ENCODE peak calls at places on chromosomes 13 and 19, in four cellular contexts. Z is lower lobe of right lung; A is Jurkat, Clone E6-1; O is fibroblast of pulmonary artery. I is an unnamed sample.

GRCh38 chr19:41402010-41402409 is 4.4 kb downstream of the BCKDHA start:
- DNase-seq in A (no peak), O (no peak), Z (no peak), I (no peak)

GRCh38 chr13:94558721-94559120 is 37.2 kb downstream of the TGDS start:
- DNase-seq in Z (no peak), O (no peak), A (peak), I (no peak)

GRCh38 chr19:40802300-40803169 is 3.5 kb downstream of the EGLN2 start:
- DNase-seq in O (peak), Z (no peak), A (no peak), I (peak)

GRCh38 chr13:31919241-31919640 is 112.3 kb upstream of the FRY start:
- DNase-seq in A (no peak), O (no peak), Z (no peak), I (no peak)

GRCh38 chr19:16673226-16673625 is 12.3 kb downstream of the TMEM38A start:
- DNase-seq in A (no peak), Z (no peak), O (no peak), I (no peak)

GRCh38 chr19:38114651-38115050 is 109.4 kb downstream of the DPF1 start:
- DNase-seq in A (no peak), Z (no peak), O (no peak), I (no peak)

GRCh38 chr19:11496391-11497163 is 9.1 kb downstream of the ZNF653 start:
- DNase-seq in Z (peak), A (peak), O (peak), I (peak)

GRCh38 chr13:36339600-36340155 is 6.5 kb downstream of the SPART start:
- DNase-seq in O (no peak), A (no peak), Z (no peak), I (no peak)

GRCh38 chr13:97259787-97260641 is 37.9 kb downstream of the MBNL2 start:
- DNase-seq in A (no peak), Z (no peak), O (peak), I (no peak)

GRCh38 chr19:28823338-28823961 is 389.5 kb downstream of the UQCRFS1 start:
- DNase-seq in Z (no peak), A (no peak), O (no peak), I (no peak)

GRCh38 chr19:17938092-17938845 is 5.5 kb downstream of the CCDC124 start:
- DNase-seq in O (peak), Z (peak), A (peak), I (peak)

GRCh38 chr13:94416454-94417080 is 62.9 kb downstream of the DCT start:
- DNase-seq in Z (no peak), A (no peak), O (peak), I (no peak)

GRCh38 chr13:27043013-27043412 is 128.6 kb downstream of the USP12 start:
- DNase-seq in A (no peak), O (peak), Z (no peak), I (no peak)

GRCh38 chr19:16328824-16329482 is 4.3 kb downstream of the KLF2 start:
- DNase-seq in Z (peak), A (no peak), O (peak), I (no peak)

GRCh38 chr19:5036733-5037681 is 68.1 kb downstream of the KDM4B start:
- DNase-seq in O (peak), A (no peak), Z (no peak), I (no peak)

GRCh38 chr19:49861127-49861526 is 6.2 kb downstream of the PNKP start:
- DNase-seq in Z (peak), O (no peak), A (no peak), I (no peak)

GRCh38 chr13:29921542-29921941 is 71.1 kb upstream of the UBL3 start:
- DNase-seq in A (no peak), O (no peak), Z (no peak), I (no peak)

GRCh38 chr19:50379602-50380001 is 3.3 kb downstream of the NR1H2 start:
- DNase-seq in A (no peak), O (no peak), Z (no peak), I (no peak)

GRCh38 chr19:7883105-7883504 is 5.2 kb upstream of the LRRC8E start:
- DNase-seq in O (no peak), Z (no peak), A (no peak), I (no peak)

GRCh38 chr13:98254541-98254940 is 77.5 kb upstream of the RNF113B start:
- DNase-seq in O (no peak), A (no peak), Z (no peak), I (no peak)

GRCh38 chr19:29269641-29270040 is 56.7 kb upstream of the UQCRFS1 start:
- DNase-seq in O (no peak), A (no peak), Z (no peak), I (no peak)

GRCh38 chr19:18290250-18291018 is 9.0 kb upstream of the JUND start:
- DNase-seq in Z (no peak), O (peak), A (peak), I (no peak)

GRCh38 chr13:70391678-70392077 is 283.4 kb upstream of the KLHL1 start:
- DNase-seq in O (no peak), A (no peak), Z (no peak), I (no peak)

GRCh38 chr13:36880961-36881360 is 39.1 kb downstream of the SMAD9 start:
- DNase-seq in Z (no peak), A (no peak), O (peak), I (no peak)

GRCh38 chr13:105033999-105034398 is 1501.5 kb downstream of the EFNB2 start:
- DNase-seq in Z (no peak), A (no peak), O (no peak), I (no peak)

GRCh38 chr13:80361883-80362327 is 21.0 kb upstream of the SPRY2 start:
- DNase-seq in Z (no peak), A (peak), O (no peak), I (no peak)

GRCh38 chr13:73610799-73611592 is 523.2 kb downstream of the KLF12 start:
- DNase-seq in O (no peak), Z (no peak), A (no peak), I (no peak)

GRCh38 chr13:69418319-69418718 is 689.3 kb upstream of the ATXN8OS start:
- DNase-seq in Z (no peak), O (no peak), A (no peak), I (no peak)

GRCh38 chr19:39401549-39402416 is 4.9 kb upstream of the ZFP36 start:
- DNase-seq in O (peak), A (no peak), Z (peak), I (peak)

GRCh38 chr19:56350416-56351045 is 35.9 kb upstream of the ZSCAN5A start:
- DNase-seq in O (peak), Z (no peak), A (peak), I (no peak)

GRCh38 chr13:43123856-43124255 is 100.5 kb downstream of the DNAJC15 start:
- DNase-seq in Z (no peak), O (no peak), A (no peak), I (no peak)

GRCh38 chr19:46954502-46955004 is 65.1 kb upstream of the NPAS1 start:
- DNase-seq in Z (no peak), O (no peak), A (no peak), I (no peak)
- H3K4me3 ChIP-seq in Z (no peak), O (no peak), A (peak), I (no peak)

GRCh38 chr13:85501616-85502015 is 297.6 kb downstream of the SLITRK6 start:
- DNase-seq in O (no peak), A (no peak), Z (no peak), I (no peak)
- H3K4me3 ChIP-seq in O (no peak), A (no peak), Z (no peak), I (no peak)

GRCh38 chr19:2041436-2041685 is 9.7 kb downstream of the MKNK2 start:
- DNase-seq in A (no peak), Z (no peak), O (no peak), I (no peak)
- H3K4me3 ChIP-seq in A (peak), Z (peak), O (no peak), I (peak)

DNA sequence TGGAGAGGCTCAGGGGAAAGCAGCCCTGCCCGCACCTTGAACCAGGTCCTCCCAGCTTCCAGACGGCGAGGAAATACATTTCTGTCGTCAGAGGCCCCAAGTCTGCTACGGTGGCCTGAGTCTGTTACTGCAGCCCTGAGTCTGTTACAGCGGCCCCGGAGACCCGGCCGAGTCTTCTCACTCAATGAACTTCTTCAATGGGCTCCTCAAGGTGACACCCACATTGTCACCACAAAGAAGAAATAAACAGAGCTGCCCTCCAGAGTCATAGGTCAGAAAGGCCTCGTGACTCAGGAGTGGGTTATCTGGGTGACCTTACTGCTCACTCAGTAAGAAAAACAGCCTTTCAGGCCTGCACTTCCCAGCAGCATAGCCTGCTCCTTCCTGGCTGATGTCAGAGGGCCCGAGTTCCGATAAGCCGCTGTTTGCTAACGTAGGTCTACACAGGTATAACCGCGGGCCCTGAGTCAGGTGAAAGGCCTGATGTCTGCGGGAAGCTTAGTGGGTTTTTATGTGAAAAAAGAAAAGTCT is 66.9 kb upstream of the TM9SF2 start:
- DNase-seq in Z (no peak), A (no peak), O (no peak), I (no peak)
- H3K4me3 ChIP-seq in Z (no peak), A (no peak), O (no peak), I (no peak)

DNA sequence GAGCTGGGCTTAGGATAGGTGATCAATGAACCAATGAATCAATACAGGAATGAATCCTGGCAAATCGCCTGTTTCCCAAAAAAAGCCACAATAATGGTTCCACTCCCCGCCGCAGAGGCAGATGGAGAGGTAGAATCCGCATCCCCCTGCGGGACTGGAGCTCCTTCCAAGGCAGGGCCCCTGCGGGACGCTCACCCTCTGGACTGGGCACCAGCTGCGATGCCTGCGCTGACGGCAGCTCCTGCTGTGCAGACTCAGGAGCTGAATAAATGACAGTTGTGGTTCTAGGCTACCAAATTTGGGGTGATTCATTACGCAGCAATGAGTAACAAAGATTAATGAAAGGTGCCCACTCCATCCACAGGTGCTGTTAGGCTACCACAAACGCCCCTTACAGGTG is 8.8 kb upstream of the CDC34 start:
- DNase-seq in Z (no peak), O (no peak), A (no peak), I (no peak)
- H3K4me3 ChIP-seq in Z (no peak), O (no peak), A (peak), I (no peak)

DNA sequence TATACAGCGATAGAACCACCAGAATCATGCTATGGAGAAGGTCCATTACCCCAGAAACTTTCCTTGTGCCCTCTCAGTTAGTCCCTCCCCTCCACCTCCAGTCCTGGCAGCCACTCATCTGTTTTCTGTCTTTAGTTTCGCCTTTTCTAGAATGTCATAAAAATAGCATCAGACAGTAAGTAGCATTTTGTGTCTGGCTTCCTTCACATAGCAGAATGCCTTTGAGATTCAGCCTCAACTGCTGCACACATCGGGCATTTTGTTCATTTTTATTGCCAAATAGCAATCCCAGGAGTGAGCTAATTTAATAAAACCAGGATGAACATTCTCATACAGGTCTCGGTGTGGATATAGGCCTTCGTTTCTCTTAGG is 110.4 kb downstream of the COL4A2 start:
- DNase-seq in Z (no peak), O (no peak), A (no peak), I (no peak)
- H3K4me3 ChIP-seq in Z (no peak), O (no peak), A (no peak), I (no peak)

GRCh38 chr19:850221-850978 is 1.7 kb upstream of the ELANE start:
- DNase-seq in A (no peak), O (peak), Z (peak), I (peak)
- H3K4me3 ChIP-seq in A (no peak), O (peak), Z (no peak), I (peak)

GRCh38 chr19:14271830-14272229 is 65.9 kb upstream of the ADGRL1 start:
- DNase-seq in O (no peak), Z (no peak), A (no peak), I (no peak)
- H3K4me3 ChIP-seq in O (no peak), Z (no peak), A (no peak), I (no peak)

I was measured in right atrium auricular region.